ENCODE peak calls at places on chromosome 15, in five cellular contexts. E, K, V, F and H are unnamed samples.

GRCh38 chr15:48557335-48557734 is 88.2 kb downstream of the FBN1 start:
- DNase-seq in K (no peak), E (no peak), V (no peak), F (no peak), H (no peak)

GRCh38 chr15:27797765-27798164 is 301.4 kb downstream of the OCA2 start:
- DNase-seq in K (no peak), E (no peak), V (no peak), F (no peak), H (no peak)

GRCh38 chr15:51516291-51516690 is 106.3 kb downstream of the DMXL2 start:
- DNase-seq in E (no peak), F (no peak), V (no peak), K (no peak), H (no peak)

GRCh38 chr15:38708672-38709188 is 144.1 kb upstream of the RASGRP1 start:
- DNase-seq in F (no peak), V (no peak), E (no peak), K (no peak), H (no peak)

GRCh38 chr15:29139072-29139471 is 130.6 kb downstream of the NSMCE3 start:
- DNase-seq in K (no peak), V (no peak), E (peak; percentile 43), F (no peak), H (no peak)

GRCh38 chr15:34973512-34973911 is 4.0 kb upstream of the AQR start:
- DNase-seq in E (no peak), V (no peak), F (no peak), K (no peak), H (no peak)

GRCh38 chr15:38828031-38828532 is 263.5 kb upstream of the RASGRP1 start:
- DNase-seq in F (no peak), K (no peak), E (no peak), V (no peak), H (no peak)

GRCh38 chr15:70313099-70314017 is 215.6 kb upstream of the TLE3 start:
- DNase-seq in V (no peak), F (no peak), K (no peak), E (no peak), H (no peak)

GRCh38 chr15:101488300-101489164 is 975 bp downstream of the PCSK6 start:
- DNase-seq in E (peak; percentile 72), V (no peak), F (no peak), K (no peak), H (no peak)

GRCh38 chr15:66730168-66731014 is 28.4 kb downstream of the SMAD6 start:
- DNase-seq in E (no peak), K (no peak), V (no peak), F (no peak), H (no peak)

GRCh38 chr15:74620636-74621545 is 5.3 kb downstream of the CLK3 start:
- DNase-seq in F (peak; percentile 65), K (no peak), E (no peak), V (peak; percentile 71), H (peak; percentile 40)

GRCh38 chr15:89893027-89893426 is 767 bp downstream of the AP3S2 start:
- DNase-seq in V (no peak), F (no peak), K (no peak), E (no peak), H (no peak)

GRCh38 chr15:55937040-55937439 is 56.4 kb downstream of the NEDD4 start:
- DNase-seq in F (no peak), K (no peak), V (no peak), E (no peak), H (no peak)

GRCh38 chr15:25652697-25653096 is 210.4 kb downstream of the ATP10A start:
- DNase-seq in F (no peak), E (no peak), V (no peak), K (no peak), H (no peak)

GRCh38 chr15:39267685-39268084 is 313.2 kb upstream of the THBS1 start:
- DNase-seq in F (no peak), K (no peak), E (no peak), V (no peak), H (no peak)

GRCh38 chr15:63970723-63971426 is 75.4 kb downstream of the DAPK2 start:
- DNase-seq in F (no peak), V (no peak), K (no peak), E (no peak), H (no peak)

GRCh38 chr15:63329567-63330350 is 51.9 kb downstream of the CA12 start:
- DNase-seq in K (no peak), E (no peak), V (no peak), F (no peak), H (no peak)

GRCh38 chr15:25501828-25502446 is 63.1 kb upstream of the UBE3A start:
- DNase-seq in E (no peak), V (peak; percentile 54), F (no peak), K (no peak), H (no peak)

GRCh38 chr15:79049416-79049815 is 41.2 kb downstream of the RASGRF1 start:
- DNase-seq in F (no peak), V (no peak), K (no peak), E (peak; percentile 78), H (no peak)

GRCh38 chr15:22780267-22780666 is 6.2 kb upstream of the NIPA1 start:
- DNase-seq in K (peak; percentile 37), E (no peak), F (no peak), V (no peak), H (no peak)